ENCODE peak calls at places on chromosomes 1 and 21, in eight cellular contexts. U is uterus; B is CD8-positive, alpha-beta memory T cell; I is naive thymus-derived CD4-positive, alpha-beta T cell; G is keratinocyte; N is PC-3; T is IMR-90; Q is left ventricle myocardium inferior. J is an unnamed sample.

GRCh38 chr1:61448934-61449368 is 276.0 kb downstream of the TM2D1 start:
- DNase-seq in U (peak; percentile 81), B (no peak), I (no peak), G (no peak), N (no peak), T (no peak), Q (peak; percentile 78), J (peak; percentile 53)

GRCh38 chr1:201896951-201897391 is 8.3 kb downstream of the SHISA4 start:
- DNase-seq in U (peak; percentile 63), B (no peak), I (no peak), G (no peak), N (peak; percentile 45), T (peak; percentile 77), Q (peak; percentile 58), J (peak; percentile 72)

GRCh38 chr1:219875860-219876259 is 52.5 kb downstream of the SLC30A10 start:
- DNase-seq in U (no peak), B (no peak), I (no peak), G (no peak), N (no peak), T (no peak), Q (no peak), J (no peak)

GRCh38 chr1:51936531-51936930 is 54.0 kb downstream of the RAB3B start:
- DNase-seq in U (no peak), B (no peak), I (no peak), G (no peak), N (peak; percentile 44), T (peak; percentile 37), Q (no peak), J (no peak)

GRCh38 chr1:7538849-7539771 is 232.0 kb upstream of the VAMP3 start:
- DNase-seq in U (no peak), B (no peak), I (no peak), G (no peak), N (no peak), T (no peak), Q (no peak), J (no peak)

GRCh38 chr21:35254006-35254751 is 205.1 kb upstream of the RUNX1 start:
- DNase-seq in U (no peak), B (no peak), I (no peak), G (no peak), N (peak; percentile 68), T (peak; percentile 87), Q (no peak), J (no peak)

GRCh38 chr21:42079939-42080787 is 9.0 kb downstream of the UMODL1 start:
- DNase-seq in U (no peak), B (no peak), I (no peak), G (no peak), N (no peak), T (peak; percentile 11), Q (no peak), J (no peak)

GRCh38 chr1:198656500-198656932 is 17.7 kb downstream of the PTPRC start:
- DNase-seq in U (no peak), B (peak; percentile 87), I (peak; percentile 94), G (no peak), N (peak; percentile 90), T (no peak), Q (no peak), J (no peak)

GRCh38 chr1:66764994-66765578 is 12.8 kb downstream of the DYNLT5 start:
- DNase-seq in U (peak; percentile 17), B (peak; percentile 34), I (peak; percentile 48), G (peak; percentile 0), N (peak; percentile 65), T (peak; percentile 66), Q (no peak), J (no peak)

GRCh38 chr1:57470028-57470427 is 46.2 kb upstream of the DAB1 start:
- DNase-seq in U (no peak), B (no peak), I (no peak), G (no peak), N (no peak), T (peak; percentile 60), Q (no peak), J (no peak)

GRCh38 chr1:221487781-221488520 is 253.9 kb downstream of the DUSP10 start:
- DNase-seq in U (no peak), B (no peak), I (no peak), G (no peak), N (peak; percentile 96), T (peak; percentile 89), Q (no peak), J (no peak)

GRCh38 chr1:158120254-158120653 is 60.4 kb upstream of the CD1D start:
- DNase-seq in U (no peak), B (no peak), I (no peak), G (no peak), N (no peak), T (no peak), Q (no peak), J (no peak)

GRCh38 chr1:17834561-17835100 is 79.5 kb downstream of the ACTL8 start:
- DNase-seq in U (no peak), B (no peak), I (no peak), G (no peak), N (no peak), T (no peak), Q (no peak), J (no peak)

GRCh38 chr1:247409869-247410544 is 6.0 kb upstream of the NLRP3 start:
- DNase-seq in U (no peak), B (no peak), I (peak; percentile 26), G (no peak), N (no peak), T (no peak), Q (no peak), J (no peak)

GRCh38 chr1:247857069-247857985 is at the start of gene TRIM58:
- DNase-seq in U (no peak), B (no peak), I (peak; percentile 4), G (no peak), N (peak; percentile 96), T (no peak), Q (no peak), J (no peak)

GRCh38 chr1:3743421-3743820 is 8.8 kb upstream of the CCDC27 start:
- DNase-seq in U (no peak), B (no peak), I (no peak), G (no peak), N (no peak), T (no peak), Q (no peak), J (no peak)

GRCh38 chr21:31186916-31187315 is 148.6 kb upstream of the KRTAP19-8 start:
- DNase-seq in U (no peak), B (no peak), I (peak; percentile 51), G (no peak), N (no peak), T (no peak), Q (no peak), J (no peak)
- H3K4me3 ChIP-seq in U (no peak overlapping the region), B (peak overlapping the region; percentile 66), I (peak overlapping the region; percentile 76), G (no peak overlapping the region), N (no peak overlapping the region), T (no peak overlapping the region), Q (no peak overlapping the region), J (no peak overlapping the region)

DNA sequence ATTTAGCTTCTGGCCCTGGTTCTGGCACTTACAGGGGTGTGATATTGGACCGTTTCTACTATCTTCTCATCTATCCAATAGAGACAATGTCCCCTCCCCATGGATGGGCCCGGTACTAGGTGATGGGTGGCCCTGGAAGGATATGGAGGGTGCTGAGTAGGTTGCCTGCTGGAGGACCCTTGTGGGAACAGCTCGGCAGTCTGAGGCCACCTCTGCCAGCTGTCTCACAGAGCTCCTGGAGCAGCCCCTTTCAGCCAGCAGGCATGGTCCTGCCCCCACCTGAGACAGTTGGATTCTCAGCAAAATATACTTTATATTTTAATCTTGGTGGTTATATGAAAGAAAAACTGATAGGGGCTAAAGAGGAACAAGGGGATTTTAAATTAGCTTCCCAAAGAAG is 101.0 kb upstream of the LMO4 start:
- DNase-seq in U (no peak), B (no peak), I (no peak), G (no peak), N (no peak), T (no peak), Q (no peak), J (no peak)
- H3K27ac ChIP-seq in U (no peak overlapping the region), B (no peak overlapping the region), I (no peak overlapping the region), G (no peak overlapping the region), N (no peak overlapping the region), T (no peak overlapping the region), Q (no peak overlapping the region), J (no peak overlapping the region)

GRCh38 chr1:245827306-245827705 is 672.5 kb downstream of the KIF26B start:
- DNase-seq in U (no peak), B (no peak), I (no peak), G (no peak), N (no peak), T (no peak), Q (no peak), J (no peak)

GRCh38 chr1:245825128-245825901 is 670.5 kb downstream of the KIF26B start:
- DNase-seq in U (no peak), B (no peak), I (no peak), G (no peak), N (peak; percentile 20), T (peak; percentile 9), Q (no peak), J (no peak)

GRCh38 chr1:245823408-245824147 is 668.8 kb downstream of the KIF26B start:
- DNase-seq in U (no peak), B (no peak), I (no peak), G (no peak), N (peak; percentile 7), T (no peak), Q (no peak), J (no peak)

DNA sequence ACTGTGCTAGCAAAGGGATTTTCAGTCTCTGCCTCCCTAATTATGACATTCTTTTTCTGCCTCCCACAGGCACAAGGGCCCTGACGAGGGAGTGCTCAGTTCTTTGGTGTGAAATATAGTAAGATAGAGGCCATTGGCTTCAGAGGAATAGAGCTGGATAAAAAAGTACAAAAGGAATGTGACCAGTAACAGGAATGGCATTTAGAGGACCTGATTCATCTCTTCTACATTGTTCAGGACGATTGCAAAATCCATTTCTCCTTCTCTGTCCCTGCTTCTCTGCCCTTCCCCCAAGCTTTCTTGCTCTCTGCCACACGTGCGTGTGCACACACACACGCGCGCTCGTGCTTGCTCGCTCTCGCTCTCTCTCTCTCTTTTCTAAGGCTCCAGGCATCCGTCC is 668.2 kb downstream of the KIF26B start:
- DNase-seq in U (peak; percentile 35), B (no peak), I (no peak), G (peak; percentile 11), N (peak; percentile 89), T (peak; percentile 95), Q (no peak), J (no peak)
- H3K4me3 ChIP-seq in U (no peak overlapping the region), B (no peak overlapping the region), I (no peak overlapping the region), G (no peak overlapping the region), N (no peak overlapping the region), T (no peak overlapping the region), Q (no peak overlapping the region), J (no peak overlapping the region)

GRCh38 chr1:30526652-30527345 is 196.6 kb downstream of the MATN1 start:
- DNase-seq in U (peak; percentile 5), B (no peak), I (no peak), G (no peak), N (no peak), T (no peak), Q (no peak), J (no peak)

GRCh38 chr1:30527511-30528140 is 195.8 kb downstream of the MATN1 start:
- DNase-seq in U (peak; percentile 7), B (no peak), I (no peak), G (no peak), N (no peak), T (no peak), Q (peak; percentile 70), J (no peak)

GRCh38 chr1:30525980-30526651 is 197.3 kb downstream of the MATN1 start:
- DNase-seq in U (peak; percentile 18), B (no peak), I (no peak), G (no peak), N (peak; percentile 67), T (peak; percentile 44), Q (peak; percentile 35), J (no peak)

GRCh38 chr1:30524840-30525617 is 198.4 kb downstream of the MATN1 start:
- DNase-seq in U (peak; percentile 11), B (no peak), I (no peak), G (no peak), N (no peak), T (no peak), Q (no peak), J (no peak)

GRCh38 chr1:30525631-30525979 is 197.8 kb downstream of the MATN1 start:
- DNase-seq in U (peak; percentile 11), B (no peak), I (no peak), G (no peak), N (no peak), T (no peak), Q (no peak), J (no peak)
- H3K27ac ChIP-seq in U (no peak overlapping the region), B (no peak overlapping the region), I (no peak overlapping the region), G (no peak overlapping the region), N (no peak overlapping the region), T (no peak overlapping the region), Q (peak overlapping the region; percentile 92), J (no peak overlapping the region)